ENCODE peak calls at places on chromosome 15, in ten cellular contexts. O is M059J, I is ACHN, X is cardiac muscle cell, S is heart left ventricle, Z is chondrocyte, M is SW480, A is occipital lobe, G is substantia nigra, N is mesothelial cell of epicardium. E is an unnamed sample.

GRCh38 chr15:25240461-25241021 is 198.3 kb downstream of the UBE3A start:
- DNase-seq in O (no peak), I (no peak), X (no peak), S (peak), Z (peak), M (no peak), A (no peak), G (no peak), N (peak), E (no peak)

GRCh38 chr15:61084944-61085367 is 144.1 kb downstream of the RORA start:
- DNase-seq in O (no peak), I (no peak), X (peak), S (peak), Z (no peak), M (no peak), A (no peak), G (no peak), N (no peak), E (no peak)

GRCh38 chr15:34241376-34242350 is 16.8 kb downstream of the EMC4 start:
- DNase-seq in O (peak), I (peak), X (peak), S (no peak), Z (no peak), M (peak), A (no peak), G (no peak), N (no peak), E (no peak)

GRCh38 chr15:29672923-29673809 is 149.1 kb downstream of the TJP1 start:
- DNase-seq in O (peak), I (no peak), X (peak), S (no peak), Z (no peak), M (no peak), A (no peak), G (no peak), N (no peak), E (no peak)

GRCh38 chr15:29805708-29806104 is 16.6 kb downstream of the TJP1 start:
- DNase-seq in O (no peak), I (no peak), X (no peak), S (no peak), Z (no peak), M (no peak), A (no peak), G (no peak), N (no peak), E (no peak)

GRCh38 chr15:79682851-79683288 is 213.9 kb downstream of the MTHFS start:
- DNase-seq in O (peak), I (no peak), X (peak), S (no peak), Z (no peak), M (no peak), A (no peak), G (no peak), N (no peak), E (no peak)

GRCh38 chr15:91271565-91272153 is 171.6 kb downstream of the SV2B start:
- DNase-seq in O (peak), I (peak), X (peak), S (peak), Z (no peak), M (peak), A (peak), G (no peak), N (no peak), E (no peak)

GRCh38 chr15:89358755-89359439 is 24.3 kb upstream of the POLG start:
- DNase-seq in O (peak), I (peak), X (peak), S (peak), Z (no peak), M (peak), A (peak), G (no peak), N (peak), E (no peak)

GRCh38 chr15:68815598-68815997 is 5.1 kb downstream of the ANP32A start:
- DNase-seq in O (peak), I (no peak), X (no peak), S (no peak), Z (no peak), M (no peak), A (no peak), G (no peak), N (no peak), E (no peak)

GRCh38 chr15:68385671-68386586 is 46.0 kb downstream of the ITGA11 start:
- DNase-seq in O (no peak), I (no peak), X (no peak), S (peak), Z (no peak), M (no peak), A (no peak), G (no peak), N (no peak), E (peak)